ENCODE peak calls at places on chromosomes 1 and 21, in eight cellular contexts. S is A172; P is foreskin keratinocyte; D is effector memory CD8-positive, alpha-beta T cell; O is left ventricle myocardium inferior; M is NCI-H1105; C is activated naive CD4-positive, alpha-beta T cell treated with anti-CD3 and anti-CD28 coated beads, Interleukin-2, amount 10 ng/mL, durations not matched to agents 7 days and 5 days; Z is T-helper 1 cell. J is an unnamed sample.

GRCh38 chr1:100494393-100495084 is 43.4 kb upstream of the GPR88 start:
- DNase-seq in S (no peak), D (no peak), M (no peak), P (peak; percentile 11), C (no peak), Z (no peak), O (no peak), J (no peak)

GRCh38 chr1:228101994-228102790 is 933 bp downstream of the C1orf35 start:
- DNase-seq in D (peak; percentile 57), S (no peak), P (peak; percentile 34), O (no peak), C (peak; percentile 72), M (peak; percentile 4), Z (peak; percentile 60), J (peak; percentile 5)

GRCh38 chr1:223682502-223682901 is 17.0 kb upstream of the CAPN8 start:
- DNase-seq in O (no peak), Z (no peak), M (no peak), P (no peak), S (no peak), D (no peak), C (no peak), J (no peak)

GRCh38 chr1:201463071-201463552 is 5.9 kb downstream of the PHLDA3 start:
- DNase-seq in M (no peak), Z (no peak), O (no peak), D (no peak), P (no peak), S (peak; percentile 70), C (no peak), J (no peak)

GRCh38 chr1:215566556-215567490 is at the start of gene KCTD3:
- DNase-seq in Z (peak; percentile 8), M (peak; percentile 67), P (peak; percentile 58), O (peak; percentile 86), D (no peak), S (peak; percentile 86), C (peak; percentile 68), J (peak; percentile 3)

GRCh38 chr21:46114963-46115362 is 17.1 kb downstream of the COL6A2 start:
- DNase-seq in D (no peak), Z (no peak), C (no peak), M (no peak), S (no peak), O (peak; percentile 10), P (no peak), J (no peak)

GRCh38 chr21:39386194-39386593 is 37.3 kb upstream of the HMGN1 start:
- DNase-seq in M (peak; percentile 15), P (peak; percentile 26), D (no peak), C (no peak), S (no peak), Z (peak; percentile 10), O (no peak), J (no peak)

GRCh38 chr1:89065077-89065868 is at the start of gene GBP1:
- DNase-seq in C (no peak), Z (no peak), O (no peak), M (no peak), P (peak; percentile 76), S (peak; percentile 38), D (no peak), J (peak; percentile 18)

GRCh38 chr1:156813750-156814570 is 2.7 kb downstream of the SH2D2A start:
- DNase-seq in S (no peak), Z (peak; percentile 76), C (peak; percentile 84), O (peak; percentile 67), D (peak; percentile 79), M (peak; percentile 44), P (peak; percentile 27), J (peak; percentile 39)

GRCh38 chr1:228685081-228685480 is 50.2 kb upstream of the RHOU start:
- DNase-seq in Z (no peak), C (no peak), O (no peak), S (no peak), M (no peak), P (no peak), D (no peak), J (no peak)

GRCh38 chr1:93426183-93426582 is 21.7 kb upstream of the FNBP1L start:
- DNase-seq in M (no peak), S (no peak), D (no peak), P (no peak), C (no peak), O (no peak), Z (no peak), J (no peak)

GRCh38 chr1:93829061-93829460 is 49.9 kb downstream of the DNTTIP2 start:
- DNase-seq in P (no peak), D (no peak), S (no peak), Z (no peak), O (no peak), C (no peak), M (no peak), J (no peak)

GRCh38 chr21:44618504-44618903 is 6.6 kb downstream of the KRTAP10-8 start:
- DNase-seq in Z (no peak), P (no peak), D (no peak), C (no peak), M (no peak), S (no peak), O (peak; percentile 49), J (no peak)

GRCh38 chr1:167544447-167544846 is 9.1 kb downstream of the CREG1 start:
- DNase-seq in S (no peak), D (no peak), C (no peak), O (no peak), M (no peak), Z (no peak), P (peak; percentile 87), J (no peak)

GRCh38 chr1:207603777-207604176 is 41.2 kb upstream of the CR1L start:
- DNase-seq in C (no peak), O (no peak), P (no peak), Z (no peak), S (peak; percentile 10), M (no peak), D (no peak), J (no peak)

GRCh38 chr1:31742462-31743212 is 21.5 kb downstream of the ADGRB2 start:
- DNase-seq in S (no peak), D (no peak), C (no peak), O (no peak), Z (no peak), P (no peak), M (no peak), J (no peak)

GRCh38 chr1:112508242-112509004 is at the start of gene WNT2B:
- DNase-seq in C (peak; percentile 69), P (no peak), O (no peak), Z (peak; percentile 46), D (peak; percentile 58), S (no peak), M (peak; percentile 17), J (no peak)

GRCh38 chr1:9715536-9716226 is 64.2 kb downstream of the PIK3CD start:
- DNase-seq in D (no peak), C (peak; percentile 80), P (no peak), O (no peak), Z (peak; percentile 63), S (no peak), M (no peak), J (no peak)

GRCh38 chr21:41438425-41439113 is 12.5 kb downstream of the MX1 start:
- DNase-seq in D (no peak), Z (no peak), P (no peak), O (no peak), S (no peak), C (no peak), M (no peak), J (no peak)

GRCh38 chr1:12456979-12457378 is 161.0 kb downstream of the DHRS3 start:
- DNase-seq in S (peak; percentile 62), Z (no peak), O (no peak), M (no peak), P (peak; percentile 38), C (no peak), D (no peak), J (no peak)

GRCh38 chr1:24018611-24019580 is 38.8 kb upstream of the SRSF10 start:
- DNase-seq in O (peak; percentile 97), S (peak; percentile 89), M (peak; percentile 4), C (no peak), P (peak; percentile 92), D (no peak), Z (no peak), J (peak; percentile 91)

GRCh38 chr1:72288886-72289285 is 6.5 kb upstream of the NEGR1 start:
- DNase-seq in P (no peak), C (no peak), D (no peak), O (no peak), M (no peak), Z (no peak), S (no peak), J (no peak)

GRCh38 chr1:223815865-223816264 is 29.9 kb downstream of the TP53BP2 start:
- DNase-seq in C (no peak), O (no peak), M (no peak), Z (no peak), S (no peak), D (no peak), P (peak; percentile 73), J (no peak)

GRCh38 chr1:226632922-226633351 is 84.4 kb downstream of the STUM start:
- DNase-seq in S (no peak), P (no peak), O (no peak), C (peak; percentile 21), D (no peak), Z (no peak), M (no peak), J (no peak)

GRCh38 chr1:19317126-19317910 is 5.2 kb downstream of the SLC66A1 start:
- DNase-seq in M (no peak), P (no peak), D (no peak), C (no peak), S (no peak), Z (no peak), O (no peak), J (no peak)

J was measured in DMS79.